ENCODE peak calls at places on chromosomes 13 and 19, in seven cellular contexts. One of them, this sample, is unnamed.

GRCh38 chr13:106403280-106403679 is 132.2 kb downstream of the EFNB2 start:
- DNase-seq in stomach: no peak
- DNase-seq in GM12865: no peak
- DNase-seq in foreskin fibroblast: no peak
- DNase-seq in body of pancreas: no peak
- DNase-seq in ascending aorta: no peak
- DNase-seq in OCI-LY7: no peak
- DNase-seq in this sample: no peak

GRCh38 chr13:49292742-49293498 is 45.2 kb downstream of the CDADC1 start:
- DNase-seq in body of pancreas: peak
- DNase-seq in foreskin fibroblast: peak
- DNase-seq in ascending aorta: peak
- DNase-seq in GM12865: no peak
- DNase-seq in stomach: peak
- DNase-seq in OCI-LY7: no peak
- DNase-seq in this sample: no peak

GRCh38 chr13:50441141-50441540 is 402.4 kb downstream of the DLEU7 start:
- DNase-seq in body of pancreas: no peak
- DNase-seq in foreskin fibroblast: peak
- DNase-seq in OCI-LY7: no peak
- DNase-seq in ascending aorta: no peak
- DNase-seq in stomach: no peak
- DNase-seq in GM12865: no peak
- DNase-seq in this sample: no peak

GRCh38 chr13:56752630-56753029 is 388.1 kb upstream of the PRR20A start:
- DNase-seq in stomach: no peak
- DNase-seq in foreskin fibroblast: no peak
- DNase-seq in OCI-LY7: no peak
- DNase-seq in ascending aorta: no peak
- DNase-seq in body of pancreas: no peak
- DNase-seq in GM12865: no peak
- DNase-seq in this sample: no peak

GRCh38 chr19:47274891-47275865 is 493 bp downstream of the INAFM1 start:
- DNase-seq in foreskin fibroblast: peak
- DNase-seq in GM12865: no peak
- DNase-seq in body of pancreas: no peak
- DNase-seq in stomach: no peak
- DNase-seq in OCI-LY7: no peak
- DNase-seq in ascending aorta: no peak
- DNase-seq in this sample: no peak

GRCh38 chr13:65133094-65133493 is 2097.0 kb downstream of the PCDH9 start:
- DNase-seq in OCI-LY7: no peak
- DNase-seq in GM12865: no peak
- DNase-seq in foreskin fibroblast: no peak
- DNase-seq in body of pancreas: no peak
- DNase-seq in stomach: no peak
- DNase-seq in ascending aorta: no peak
- DNase-seq in this sample: no peak

GRCh38 chr13:74115138-74115537 is 19.1 kb downstream of the KLF12 start:
- DNase-seq in OCI-LY7: no peak
- DNase-seq in body of pancreas: no peak
- DNase-seq in ascending aorta: no peak
- DNase-seq in GM12865: no peak
- DNase-seq in foreskin fibroblast: peak
- DNase-seq in stomach: no peak
- DNase-seq in this sample: no peak

GRCh38 chr13:114236224-114236623 is 1.5 kb downstream of the CDC16 start:
- DNase-seq in stomach: no peak
- DNase-seq in body of pancreas: no peak
- DNase-seq in GM12865: no peak
- DNase-seq in ascending aorta: no peak
- DNase-seq in OCI-LY7: no peak
- DNase-seq in foreskin fibroblast: no peak
- DNase-seq in this sample: no peak

GRCh38 chr19:41776700-41777099 is 19.7 kb upstream of the CEACAM3 start:
- DNase-seq in body of pancreas: no peak
- DNase-seq in GM12865: no peak
- DNase-seq in ascending aorta: no peak
- DNase-seq in stomach: no peak
- DNase-seq in foreskin fibroblast: no peak
- DNase-seq in OCI-LY7: no peak
- DNase-seq in this sample: no peak

GRCh38 chr13:47719164-47719563 is 281.9 kb downstream of the SUCLA2 start:
- DNase-seq in stomach: no peak
- DNase-seq in foreskin fibroblast: no peak
- DNase-seq in GM12865: no peak
- DNase-seq in ascending aorta: no peak
- DNase-seq in body of pancreas: no peak
- DNase-seq in OCI-LY7: no peak
- DNase-seq in this sample: no peak

GRCh38 chr19:14167594-14168138 is 31.3 kb upstream of the ASF1B start:
- DNase-seq in OCI-LY7: no peak
- DNase-seq in foreskin fibroblast: no peak
- DNase-seq in body of pancreas: no peak
- DNase-seq in stomach: no peak
- DNase-seq in GM12865: no peak
- DNase-seq in ascending aorta: no peak
- DNase-seq in this sample: no peak

DNA sequence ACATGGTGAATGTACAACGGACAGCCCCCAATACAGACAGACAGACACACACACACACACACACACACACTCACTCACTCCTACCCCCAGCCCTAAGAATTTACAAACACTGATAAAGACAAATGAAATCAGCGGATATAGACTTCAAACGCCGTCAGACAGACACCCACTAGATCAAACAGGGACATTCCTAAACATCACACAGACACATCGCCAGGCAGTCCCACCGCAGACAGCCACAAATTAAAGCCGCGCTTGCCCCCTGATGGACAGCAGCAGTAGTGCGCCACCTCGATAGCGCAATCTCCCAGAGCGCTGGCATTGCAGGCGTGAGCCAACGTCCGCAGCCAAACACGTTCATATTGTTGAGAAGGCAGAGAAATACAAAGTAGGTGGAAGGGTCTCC is 24.7 kb upstream of the ADGRE1 start:
- DNase-seq in stomach: peak
- DNase-seq in ascending aorta: peak
- DNase-seq in OCI-LY7: peak
- DNase-seq in foreskin fibroblast: peak
- DNase-seq in body of pancreas: peak
- DNase-seq in GM12865: peak
- DNase-seq in this sample: peak
- H3K4me3 ChIP-seq in stomach: peak
- H3K4me3 ChIP-seq in ascending aorta: peak
- H3K4me3 ChIP-seq in OCI-LY7: peak
- H3K4me3 ChIP-seq in foreskin fibroblast: peak
- H3K4me3 ChIP-seq in body of pancreas: no peak
- H3K4me3 ChIP-seq in GM12865: peak
- H3K4me3 ChIP-seq in this sample: no peak

GRCh38 chr19:38444026-38444425 is 10.5 kb downstream of the RYR1 start:
- DNase-seq in GM12865: no peak
- DNase-seq in stomach: no peak
- DNase-seq in body of pancreas: no peak
- DNase-seq in foreskin fibroblast: no peak
- DNase-seq in ascending aorta: no peak
- DNase-seq in OCI-LY7: no peak
- DNase-seq in this sample: no peak

GRCh38 chr19:38443458-38444001 is 10.0 kb downstream of the RYR1 start:
- DNase-seq in ascending aorta: no peak
- DNase-seq in stomach: no peak
- DNase-seq in foreskin fibroblast: no peak
- DNase-seq in OCI-LY7: no peak
- DNase-seq in GM12865: no peak
- DNase-seq in body of pancreas: no peak
- DNase-seq in this sample: no peak

GRCh38 chr19:38440592-38440991 is 7.1 kb downstream of the RYR1 start:
- DNase-seq in foreskin fibroblast: no peak
- DNase-seq in OCI-LY7: no peak
- DNase-seq in GM12865: no peak
- DNase-seq in stomach: no peak
- DNase-seq in ascending aorta: no peak
- DNase-seq in body of pancreas: no peak
- DNase-seq in this sample: no peak

GRCh38 chr19:38442736-38443135 is 9.2 kb downstream of the RYR1 start:
- DNase-seq in GM12865: no peak
- DNase-seq in body of pancreas: no peak
- DNase-seq in foreskin fibroblast: no peak
- DNase-seq in ascending aorta: no peak
- DNase-seq in stomach: no peak
- DNase-seq in OCI-LY7: no peak
- DNase-seq in this sample: no peak

GRCh38 chr19:38441660-38442348 is 8.3 kb downstream of the RYR1 start:
- DNase-seq in foreskin fibroblast: no peak
- DNase-seq in body of pancreas: no peak
- DNase-seq in stomach: no peak
- DNase-seq in OCI-LY7: peak
- DNase-seq in ascending aorta: no peak
- DNase-seq in GM12865: peak
- DNase-seq in this sample: no peak
- TF ChIP-seq CTCF in foreskin fibroblast: no peak
- TF ChIP-seq CTCF in body of pancreas: no peak
- TF ChIP-seq CTCF in stomach: no peak
- TF ChIP-seq CTCF in OCI-LY7: peak
- TF ChIP-seq CTCF in ascending aorta: no peak
- TF ChIP-seq CTCF in GM12865: peak
- TF ChIP-seq CTCF in this sample: no peak

DNA sequence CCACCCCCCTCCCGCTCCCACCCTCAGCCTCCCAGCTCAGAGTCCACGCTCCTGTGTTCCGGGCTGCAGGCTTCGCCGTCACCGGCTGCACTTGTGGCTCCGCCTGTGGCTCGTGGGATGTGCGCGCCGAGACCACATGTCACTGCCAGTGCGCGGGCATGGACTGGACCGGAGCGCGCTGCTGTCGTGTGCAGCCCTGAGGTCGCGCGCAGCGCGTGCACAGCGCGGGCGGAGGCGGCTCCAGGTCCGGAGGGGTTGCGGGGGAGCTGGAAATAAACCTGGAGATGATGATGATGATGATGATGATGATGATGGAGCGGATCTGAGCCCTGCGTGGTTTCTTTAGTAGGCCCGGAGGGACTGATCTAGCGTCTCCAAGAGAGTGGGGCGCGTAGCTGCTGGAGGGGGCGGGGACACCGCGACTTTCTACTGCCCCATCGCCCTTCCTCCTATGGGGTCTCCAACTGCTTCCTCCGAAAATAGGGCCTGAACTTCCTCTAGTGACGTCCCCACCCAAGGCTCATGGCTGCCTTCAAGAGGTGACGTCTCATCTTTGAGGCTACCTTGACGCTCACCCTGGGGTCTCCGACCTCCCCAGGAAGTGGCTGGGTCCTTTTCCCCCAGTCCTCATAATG is 1.4 kb downstream of the RETN start:
- DNase-seq in foreskin fibroblast: peak
- DNase-seq in stomach: no peak
- DNase-seq in GM12865: no peak
- DNase-seq in body of pancreas: no peak
- DNase-seq in OCI-LY7: no peak
- DNase-seq in ascending aorta: no peak
- DNase-seq in this sample: no peak
- H3K4me3 ChIP-seq in foreskin fibroblast: no peak
- H3K4me3 ChIP-seq in stomach: peak
- H3K4me3 ChIP-seq in GM12865: peak
- H3K4me3 ChIP-seq in body of pancreas: no peak
- H3K4me3 ChIP-seq in OCI-LY7: no peak
- H3K4me3 ChIP-seq in ascending aorta: no peak
- H3K4me3 ChIP-seq in this sample: no peak

GRCh38 chr19:18604820-18605159 is 1.8 kb downstream of the CRLF1 start:
- DNase-seq in foreskin fibroblast: no peak
- DNase-seq in GM12865: no peak
- DNase-seq in ascending aorta: no peak
- DNase-seq in body of pancreas: no peak
- DNase-seq in stomach: no peak
- DNase-seq in OCI-LY7: no peak
- DNase-seq in this sample: no peak
- TF ChIP-seq CTCF in foreskin fibroblast: no peak
- TF ChIP-seq CTCF in GM12865: no peak
- TF ChIP-seq CTCF in ascending aorta: no peak
- TF ChIP-seq CTCF in body of pancreas: no peak
- TF ChIP-seq CTCF in stomach: no peak
- TF ChIP-seq CTCF in OCI-LY7: no peak
- TF ChIP-seq CTCF in this sample: no peak

GRCh38 chr19:23377276-23377675 is 18.0 kb downstream of the ZNF91 start:
- DNase-seq in foreskin fibroblast: no peak
- DNase-seq in body of pancreas: no peak
- DNase-seq in stomach: no peak
- DNase-seq in GM12865: no peak
- DNase-seq in OCI-LY7: no peak
- DNase-seq in ascending aorta: no peak
- DNase-seq in this sample: no peak

GRCh38 chr19:23384166-23384565 is 11.1 kb downstream of the ZNF91 start:
- DNase-seq in stomach: no peak
- DNase-seq in foreskin fibroblast: no peak
- DNase-seq in OCI-LY7: no peak
- DNase-seq in body of pancreas: no peak
- DNase-seq in ascending aorta: no peak
- DNase-seq in GM12865: no peak
- DNase-seq in this sample: no peak

GRCh38 chr19:23382955-23383354 is 12.3 kb downstream of the ZNF91 start:
- DNase-seq in OCI-LY7: no peak
- DNase-seq in stomach: no peak
- DNase-seq in foreskin fibroblast: no peak
- DNase-seq in GM12865: no peak
- DNase-seq in ascending aorta: no peak
- DNase-seq in body of pancreas: no peak
- DNase-seq in this sample: no peak

GRCh38 chr19:23381114-23381513 is 14.2 kb downstream of the ZNF91 start:
- DNase-seq in foreskin fibroblast: no peak
- DNase-seq in ascending aorta: no peak
- DNase-seq in stomach: no peak
- DNase-seq in GM12865: no peak
- DNase-seq in body of pancreas: no peak
- DNase-seq in OCI-LY7: no peak
- DNase-seq in this sample: no peak

DNA sequence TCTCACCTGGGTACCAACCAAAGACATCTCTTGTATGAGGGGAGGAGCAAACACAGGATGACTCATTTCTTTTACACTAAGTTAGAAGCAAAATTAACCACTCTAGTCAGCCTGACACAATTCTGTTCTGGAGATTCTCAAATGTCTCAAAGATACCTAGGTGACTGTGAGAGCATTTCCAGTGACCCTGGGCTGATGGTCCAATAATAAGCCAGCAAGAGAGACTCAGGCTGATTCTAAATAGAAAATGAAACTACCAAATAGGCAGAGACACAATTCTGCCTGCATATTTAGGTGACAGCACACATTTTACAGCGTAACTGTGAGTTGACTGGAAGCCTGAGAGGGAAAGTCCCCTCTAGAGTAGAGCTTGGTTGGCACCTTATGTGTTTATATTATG is 16.3 kb downstream of the ZNF91 start:
- DNase-seq in ascending aorta: no peak
- DNase-seq in OCI-LY7: no peak
- DNase-seq in stomach: no peak
- DNase-seq in body of pancreas: no peak
- DNase-seq in foreskin fibroblast: no peak
- DNase-seq in GM12865: no peak
- DNase-seq in this sample: no peak
- H3K4me3 ChIP-seq in ascending aorta: no peak
- H3K4me3 ChIP-seq in OCI-LY7: no peak
- H3K4me3 ChIP-seq in stomach: no peak
- H3K4me3 ChIP-seq in body of pancreas: no peak
- H3K4me3 ChIP-seq in foreskin fibroblast: no peak
- H3K4me3 ChIP-seq in GM12865: no peak
- H3K4me3 ChIP-seq in this sample: no peak